ENCODE peak calls at places on chromosomes 6 and 20, in nine cellular contexts. H is fibroblast of the conjunctiva; D is mammary epithelial cell; Y is stomach; K is activated T-cell treated with anti-CD3 and anti-CD28 coated beads, Interleukin-2, amount 50 U/mL, for 24 hours; X is RCC 7860; W is NCI-H1105 treated with DMSO at 0.1 percent for 48 hours; T is spleen; V is kidney glomerular epithelial cell. B is an unnamed sample.

GRCh38 chr6:117739869-117740268 is 64.6 kb downstream of the NUS1 start:
- DNase-seq in W (no peak), T (no peak), Y (no peak), K (no peak), V (no peak), X (no peak), H (no peak), D (no peak), B (no peak)

GRCh38 chr20:63114006-63114692 is 101.8 kb downstream of the YTHDF1 start:
- DNase-seq in X (no peak), K (no peak), T (peak; percentile 53), H (no peak), D (no peak), W (peak; percentile 0), V (no peak), Y (no peak), B (no peak)

GRCh38 chr6:166760288-166760687 is 133.2 kb upstream of the RPS6KA2 start:
- DNase-seq in D (no peak), H (no peak), Y (no peak), X (no peak), W (no peak), V (no peak), T (no peak), K (peak; percentile 62), B (no peak)

GRCh38 chr6:15444081-15444731 is 198.3 kb downstream of the JARID2 start:
- DNase-seq in V (no peak), K (no peak), Y (no peak), T (no peak), W (peak; percentile 88), D (no peak), X (no peak), H (no peak), B (no peak)

GRCh38 chr6:149129401-149130077 is 188.0 kb upstream of the TAB2 start:
- DNase-seq in K (no peak), X (peak; percentile 88), V (peak; percentile 78), T (no peak), W (no peak), H (no peak), Y (no peak), D (peak; percentile 73), B (no peak)

GRCh38 chr20:8375898-8376297 is 243.8 kb downstream of the PLCB1 start:
- DNase-seq in W (no peak), H (no peak), V (no peak), X (no peak), T (no peak), K (no peak), D (no peak), Y (no peak), B (no peak)

GRCh38 chr6:43120938-43121913 is 45.1 kb downstream of the PTK7 start:
- DNase-seq in D (peak; percentile 93), T (peak; percentile 17), W (no peak), K (no peak), V (peak; percentile 90), X (peak; percentile 85), H (peak; percentile 97), Y (no peak), B (no peak)

GRCh38 chr6:26064619-26065257 is 22.5 kb upstream of the HFE start:
- DNase-seq in T (no peak), H (no peak), K (peak; percentile 47), Y (no peak), X (peak; percentile 56), V (peak; percentile 51), W (peak; percentile 30), D (peak; percentile 41), B (no peak)

GRCh38 chr6:32763417-32763816 is at the start of gene HLA-DQB2:
- DNase-seq in W (no peak), K (no peak), D (no peak), X (no peak), T (no peak), H (no peak), Y (no peak), V (no peak), B (no peak)

GRCh38 chr20:17542993-17543412 is 11.8 kb upstream of the BFSP1 start:
- DNase-seq in T (no peak), V (peak; percentile 84), Y (no peak), H (peak; percentile 32), W (no peak), K (no peak), D (peak; percentile 52), X (no peak), B (no peak)

GRCh38 chr20:54197621-54198604 is 10.0 kb upstream of the PFDN4 start:
- DNase-seq in W (peak; percentile 22), D (peak; percentile 78), Y (no peak), V (peak; percentile 41), T (no peak), K (no peak), X (peak; percentile 66), H (peak; percentile 71), B (peak; percentile 67)

B was measured in HuH-7.5.